ENCODE peak calls at places on chromosomes 7 and 10, in five cellular contexts. V is HFFc6, T is tibial nerve, R is PC-3, J is ovary. A is an unnamed sample.

GRCh38 chr10:129604333-129605032 is 137.4 kb downstream of the MGMT start:
- DNase-seq in J (no peak), T (no peak), R (no peak), V (no peak), A (no peak)

GRCh38 chr7:11228515-11228914 is 254.8 kb downstream of the PHF14 start:
- DNase-seq in T (peak), R (peak), V (no peak), J (peak), A (peak)

GRCh38 chr7:143258830-143259229 is 4.4 kb upstream of the GSTK1 start:
- DNase-seq in J (no peak), V (no peak), R (no peak), T (no peak), A (no peak)

GRCh38 chr7:5354460-5355279 is 69.0 kb downstream of the TNRC18 start:
- DNase-seq in V (peak), J (peak), T (no peak), R (peak), A (no peak)

GRCh38 chr10:36531621-36532020 is 593.8 kb upstream of the ANKRD30A start:
- DNase-seq in V (no peak), J (no peak), T (no peak), R (peak), A (no peak)

GRCh38 chr10:98463022-98463421 is 16.3 kb upstream of the HPS1 start:
- DNase-seq in V (no peak), R (no peak), T (no peak), J (no peak), A (no peak)

GRCh38 chr7:51021906-51022570 is 239.3 kb upstream of the GRB10 start:
- DNase-seq in J (no peak), R (no peak), T (no peak), V (no peak), A (no peak)

GRCh38 chr10:61903184-61903990 is 1.9 kb downstream of the ARID5B start:
- DNase-seq in J (peak), V (peak), R (peak), T (peak), A (no peak)

GRCh38 chr10:61923210-61924024 is 21.9 kb downstream of the ARID5B start:
- DNase-seq in T (no peak), V (peak), R (peak), J (no peak), A (no peak)

GRCh38 chr7:99106869-99107268 is 37.0 kb downstream of the SMURF1 start:
- DNase-seq in J (no peak), V (no peak), R (peak), T (no peak), A (no peak)

GRCh38 chr10:63922714-63923317 is 401.6 kb downstream of the REEP3 start:
- DNase-seq in V (no peak), T (no peak), R (no peak), J (no peak), A (no peak)

GRCh38 chr10:94174838-94175237 is 181.1 kb downstream of the PLCE1 start:
- DNase-seq in T (no peak), R (no peak), V (no peak), J (no peak), A (no peak)

GRCh38 chr10:99328579-99329237 is 448 bp upstream of the CNNM1 start:
- DNase-seq in R (peak), J (no peak), T (no peak), V (peak), A (no peak)

GRCh38 chr7:155187061-155187785 is 110.5 kb upstream of the INSIG1 start:
- DNase-seq in R (no peak), V (no peak), T (no peak), J (no peak), A (no peak)

GRCh38 chr7:122068999-122069398 is 75.0 kb downstream of the AASS start:
- DNase-seq in T (no peak), V (no peak), J (no peak), R (no peak), A (no peak)

GRCh38 chr10:132665946-132666732 is 119.8 kb downstream of the NKX6-2 start:
- DNase-seq in R (peak), V (peak), J (no peak), T (no peak), A (no peak)

GRCh38 chr10:126235091-126235978 is 152.9 kb downstream of the ADAM12 start:
- DNase-seq in T (no peak), V (no peak), J (no peak), R (peak), A (no peak)

GRCh38 chr10:105586451-105587098 is 945.5 kb downstream of the SORCS3 start:
- DNase-seq in T (no peak), J (no peak), R (peak), V (no peak), A (no peak)

GRCh38 chr7:23055582-23056178 is 41.8 kb upstream of the HYCC1 start:
- DNase-seq in J (no peak), T (no peak), R (peak), V (peak), A (no peak)

GRCh38 chr7:64874114-64874513 is 29.0 kb upstream of the ZNF273 start:
- DNase-seq in T (no peak), R (peak), V (no peak), J (no peak), A (no peak)

GRCh38 chr10:108545921-108546320 is 1377.4 kb downstream of the XPNPEP1 start:
- DNase-seq in J (no peak), R (no peak), V (no peak), T (no peak), A (no peak)

GRCh38 chr7:30988346-30989005 is 24.7 kb downstream of the GHRHR start:
- DNase-seq in R (peak), J (no peak), V (no peak), T (no peak), A (no peak)

GRCh38 chr7:149845257-149845980 is 7.2 kb downstream of the ZNF862 start:
- DNase-seq in T (no peak), V (no peak), J (no peak), R (no peak), A (no peak)

GRCh38 chr7:140033036-140033435 is 29.7 kb downstream of the PARP12 start:
- DNase-seq in T (no peak), R (peak), V (peak), J (no peak), A (no peak)

GRCh38 chr10:42790835-42791234 is 8.2 kb downstream of the BMS1 start:
- DNase-seq in R (no peak), V (peak), T (no peak), J (no peak), A (no peak)

GRCh38 chr7:139844779-139845442 is 15.8 kb downstream of the TBXAS1 start:
- DNase-seq in V (no peak), R (peak), T (no peak), J (no peak), A (no peak)

GRCh38 chr7:24704311-24704710 is 53.0 kb downstream of the GSDME start:
- DNase-seq in T (no peak), R (no peak), J (no peak), V (no peak), A (no peak)

GRCh38 chr7:94239661-94240234 is 154.9 kb upstream of the COL1A2 start:
- DNase-seq in J (no peak), T (no peak), R (no peak), V (no peak), A (no peak)

GRCh38 chr10:49594594-49594993 is 15.5 kb upstream of the SLC18A3 start:
- DNase-seq in J (peak), R (peak), T (no peak), V (peak), A (peak)

GRCh38 chr10:92753865-92754264 is 64.1 kb downstream of the HHEX start:
- DNase-seq in R (no peak), J (no peak), V (no peak), T (no peak), A (no peak)

GRCh38 chr10:131620314-131620713 is 280.5 kb upstream of the PPP2R2D start:
- DNase-seq in V (no peak), R (no peak), T (no peak), J (no peak), A (no peak)

GRCh38 chr10:131620904-131621303 is 279.9 kb upstream of the PPP2R2D start:
- DNase-seq in T (no peak), J (no peak), V (no peak), R (no peak), A (no peak)

GRCh38 chr10:131618587-131619267 is 282.1 kb upstream of the PPP2R2D start:
- DNase-seq in V (no peak), T (no peak), R (no peak), J (no peak), A (no peak)

GRCh38 chr10:131625041-131625440 is 275.8 kb upstream of the PPP2R2D start:
- DNase-seq in R (no peak), T (no peak), V (no peak), J (no peak), A (no peak)

GRCh38 chr10:131621784-131622624 is 278.8 kb upstream of the PPP2R2D start:
- DNase-seq in T (no peak), R (peak), V (no peak), J (no peak), A (no peak)
- TF ChIP-seq CTCF in T (no peak), R (no peak), V (no peak), J (no peak), A (no peak)

DNA sequence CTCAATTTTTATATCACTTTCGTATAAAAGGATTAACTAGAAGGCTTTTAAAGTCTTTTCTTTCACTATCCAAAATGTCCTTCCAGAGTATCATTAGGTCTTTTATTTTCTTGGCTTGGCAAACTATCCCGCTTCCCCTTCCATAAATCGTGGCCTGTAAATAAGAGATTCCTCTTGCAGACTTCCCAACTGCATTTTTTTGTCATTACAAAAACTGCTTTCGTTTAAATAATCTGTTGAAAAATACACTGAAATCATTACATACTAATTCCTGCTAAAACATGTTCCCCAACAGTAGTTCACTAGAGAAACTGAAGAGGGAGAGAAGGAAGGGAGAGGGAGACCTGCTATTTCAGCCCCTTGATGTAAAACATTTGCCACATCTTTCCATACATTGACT is 48.8 kb upstream of the STK17A start:
- DNase-seq in R (no peak), V (peak), T (no peak), J (no peak), A (no peak)
- TF ChIP-seq CTCF in R (no peak), V (no peak), T (no peak), J (no peak), A (no peak)

GRCh38 chr7:45460379-45460778 is 113.8 kb upstream of the ADCY1 start:
- DNase-seq in V (no peak), J (no peak), T (no peak), R (peak), A (no peak)

GRCh38 chr7:45455662-45456061 is 118.5 kb upstream of the ADCY1 start:
- DNase-seq in T (no peak), R (no peak), V (no peak), J (no peak), A (no peak)

GRCh38 chr7:45456105-45456504 is 118.1 kb upstream of the ADCY1 start:
- DNase-seq in R (no peak), V (no peak), T (no peak), J (no peak), A (no peak)

GRCh38 chr7:45456747-45457146 is 117.4 kb upstream of the ADCY1 start:
- DNase-seq in T (no peak), R (peak), V (peak), J (no peak), A (no peak)

DNA sequence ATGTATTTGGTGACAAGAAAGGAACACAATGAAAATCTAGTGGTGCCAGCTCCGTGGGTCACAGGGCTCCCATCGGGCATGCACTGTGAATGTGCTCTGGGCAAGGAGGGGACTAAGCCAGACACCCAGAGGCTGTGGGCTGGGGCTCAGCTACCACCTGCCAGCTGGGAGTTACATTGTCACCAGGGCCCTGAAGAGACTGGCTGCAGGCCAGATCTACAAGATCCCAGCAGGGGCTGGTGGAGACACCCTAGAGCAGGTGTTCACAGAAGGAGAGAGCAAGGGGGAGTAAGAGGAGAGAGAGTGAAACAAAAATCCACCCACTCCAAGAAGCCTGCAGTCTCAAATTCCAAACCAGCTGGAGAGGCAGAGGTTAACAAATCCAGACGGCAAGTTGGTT is 116.6 kb upstream of the ADCY1 start:
- DNase-seq in J (no peak), T (no peak), R (no peak), V (no peak), A (no peak)
- TF ChIP-seq CTCF in J (no peak), T (no peak), R (no peak), V (no peak), A (no peak)

GRCh38 chr7:138099813-138100212 is 23.6 kb downstream of the AKR1D1 start:
- DNase-seq in T (no peak), J (no peak), V (no peak), R (no peak), A (no peak)

DNA sequence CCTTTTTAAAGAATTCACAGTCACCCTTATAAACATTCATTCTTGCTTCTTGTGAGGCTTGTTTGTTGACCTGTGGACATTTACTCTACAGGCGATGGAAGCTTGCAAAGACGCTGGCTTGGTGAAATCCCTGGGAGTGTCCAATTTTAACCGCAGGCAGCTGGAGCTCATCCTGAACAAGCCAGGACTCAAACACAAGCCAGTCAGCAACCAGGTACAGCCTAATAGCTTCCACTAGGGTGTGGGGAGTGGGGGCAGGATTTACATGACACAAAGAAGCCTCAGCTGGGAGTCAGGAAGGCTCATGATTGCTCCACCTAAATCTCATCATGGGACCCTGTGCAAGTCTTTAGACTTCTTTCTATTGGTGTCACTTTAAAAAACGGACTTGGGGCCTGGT is 29.0 kb downstream of the AKR1D1 start:
- DNase-seq in V (no peak), J (no peak), T (no peak), R (peak), A (no peak)
- TF ChIP-seq CTCF in V (no peak), J (no peak), T (no peak), R (no peak), A (no peak)

DNA sequence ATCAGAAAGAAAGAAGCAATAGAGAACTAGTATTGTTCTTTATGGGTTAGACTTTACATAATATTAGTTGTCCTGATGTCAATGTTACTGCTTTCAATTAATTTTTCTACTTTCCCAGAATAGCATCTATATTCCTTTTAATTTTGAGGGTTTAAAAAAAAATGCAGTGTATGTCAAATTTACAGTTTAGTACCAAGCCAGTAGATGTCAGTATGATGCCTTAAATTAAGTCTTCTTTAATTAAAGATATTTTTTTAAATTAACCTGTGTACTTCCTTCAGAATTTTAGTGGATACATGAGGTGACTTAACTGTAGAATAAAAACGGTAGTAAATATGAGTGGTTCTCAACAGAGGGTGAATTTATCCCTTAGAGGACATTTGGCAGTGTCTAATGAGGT is 35.2 kb upstream of the STOX1 start:
- DNase-seq in V (no peak), J (no peak), R (peak), T (no peak), A (no peak)
- TF ChIP-seq CTCF in V (peak), J (no peak), R (peak), T (no peak), A (no peak)